ENCODE peak calls at places on chromosome 3, in eight cellular contexts. S is A549; Y is astrocyte of the spinal cord; H is nephron progenitor cell; J is CD8-positive, alpha-beta T cell; W is adrenal gland; D is fibroblast of pulmonary artery; G is ovary. R is an unnamed sample.

GRCh38 chr3:25707268-25707928 is 42.7 kb upstream of the TOP2B start:
- DNase-seq in D (no peak), S (no peak), Y (no peak), G (no peak), W (no peak), H (no peak), J (no peak), R (no peak)

GRCh38 chr3:177597325-177598109 is 400.2 kb upstream of the TBL1XR1 start:
- DNase-seq in S (no peak), H (no peak), J (peak), Y (peak), W (peak), G (peak), D (peak), R (peak)

GRCh38 chr3:81955908-81956307 is 194.5 kb upstream of the GBE1 start:
- DNase-seq in H (no peak), S (no peak), J (no peak), Y (no peak), G (no peak), D (no peak), W (no peak), R (no peak)

GRCh38 chr3:107222927-107223326 is 154.3 kb upstream of the CCDC54 start:
- DNase-seq in J (no peak), G (no peak), W (no peak), S (no peak), Y (no peak), H (no peak), D (peak), R (peak)

GRCh38 chr3:97882975-97883598 is 61.3 kb downstream of the CRYBG3 start:
- DNase-seq in S (no peak), Y (peak), G (no peak), W (peak), D (peak), J (no peak), H (no peak), R (peak)

GRCh38 chr3:183261103-183261502 is 8.1 kb downstream of the B3GNT5 start:
- DNase-seq in G (no peak), S (no peak), H (no peak), Y (no peak), W (no peak), J (no peak), D (no peak), R (no peak)

GRCh38 chr3:69095636-69096035 is 10.9 kb downstream of the ARL6IP5 start:
- DNase-seq in Y (no peak), S (no peak), G (no peak), D (no peak), W (peak), J (no peak), H (no peak), R (peak)

GRCh38 chr3:188051801-188052228 is 102.1 kb upstream of the LPP start:
- DNase-seq in S (no peak), J (no peak), Y (no peak), H (no peak), D (peak), W (peak), G (peak), R (peak)

GRCh38 chr3:138875096-138875753 is 40.5 kb upstream of the PIK3CB start:
- DNase-seq in G (no peak), J (no peak), S (no peak), W (no peak), D (no peak), Y (no peak), H (no peak), R (no peak)

GRCh38 chr3:14991818-14992612 is 44.6 kb downstream of the NR2C2 start:
- DNase-seq in J (no peak), D (no peak), Y (no peak), W (no peak), G (no peak), H (no peak), S (no peak), R (no peak)

GRCh38 chr3:24220859-24221657 is 273.6 kb downstream of the THRB start:
- DNase-seq in H (no peak), D (peak), Y (peak), W (no peak), S (peak), G (no peak), J (no peak), R (peak)

GRCh38 chr3:150177673-150178378 is 207.1 kb upstream of the PFN2 start:
- DNase-seq in D (peak), H (no peak), J (no peak), W (no peak), G (no peak), Y (peak), S (peak), R (no peak)

GRCh38 chr3:197021729-197022404 is 7.8 kb downstream of the MELTF start:
- DNase-seq in S (no peak), Y (no peak), J (no peak), G (peak), D (no peak), W (no peak), H (no peak), R (no peak)

GRCh38 chr3:168889666-168890065 is 773.8 kb downstream of the MECOM start:
- DNase-seq in Y (no peak), W (no peak), H (no peak), J (no peak), D (no peak), S (no peak), G (no peak), R (no peak)
- TF ChIP-seq CTCF in Y (peak), W (no peak), H (no peak), J (no peak), D (no peak), S (no peak), G (no peak), R (no peak)

DNA sequence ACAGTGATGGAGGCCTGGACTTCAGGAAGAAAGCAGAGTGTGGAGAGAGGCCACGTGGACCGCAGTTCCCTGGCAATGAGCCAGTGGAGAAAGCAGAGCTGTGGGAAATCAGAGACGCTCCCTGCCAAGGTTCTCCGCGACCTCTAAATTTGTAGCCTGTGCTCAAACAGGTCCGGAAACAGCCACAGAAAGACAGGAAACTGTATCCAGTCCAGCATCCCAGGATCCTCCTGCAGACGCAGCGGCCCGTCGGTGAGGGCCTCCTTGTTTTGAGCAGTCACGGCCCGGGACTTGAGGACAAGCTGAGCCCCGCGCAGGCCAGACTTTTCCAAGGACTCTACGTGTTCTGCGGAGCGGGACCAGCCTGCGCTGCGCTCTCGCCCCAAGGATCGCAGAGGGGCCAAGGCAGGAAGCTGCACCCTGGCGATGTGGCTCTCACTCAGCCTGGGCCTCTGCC is 22.3 kb downstream of the RPSA start:
- DNase-seq in W (peak), D (peak), G (no peak), H (no peak), S (no peak), Y (no peak), J (no peak), R (no peak)
- TF ChIP-seq CTCF in W (no peak), D (no peak), G (no peak), H (no peak), S (no peak), Y (no peak), J (no peak), R (no peak)

DNA sequence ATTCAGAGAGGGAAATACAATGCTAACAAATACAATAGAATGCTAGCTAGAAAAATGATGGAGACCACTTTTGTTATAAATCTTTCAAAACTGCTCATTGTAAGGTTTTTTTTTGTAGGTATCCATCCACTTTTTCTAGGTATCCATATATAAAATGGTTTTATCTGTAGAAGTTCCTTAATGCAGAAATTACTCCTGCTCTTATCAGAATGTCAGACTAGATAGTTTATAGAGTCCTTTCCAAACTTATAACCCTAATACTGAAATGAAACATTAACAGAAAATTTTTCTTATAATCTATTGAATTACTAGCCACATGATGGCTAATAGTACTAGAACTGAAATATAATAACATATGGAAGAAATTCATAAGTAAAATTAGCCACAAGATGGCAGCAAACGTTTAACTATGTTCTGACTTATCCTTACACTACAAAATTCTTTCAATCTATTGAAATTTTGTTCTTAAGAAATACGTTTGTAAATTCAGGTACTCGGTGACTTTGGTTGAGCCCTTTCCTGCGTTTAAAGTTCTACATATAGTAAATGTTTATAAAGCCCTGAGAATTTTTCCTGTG is 58.5 kb downstream of the ECT2 start:
- DNase-seq in Y (peak), G (no peak), W (no peak), D (peak), H (no peak), J (no peak), S (no peak), R (peak)
- TF ChIP-seq CTCF in Y (no peak), G (no peak), W (peak), D (peak), H (peak), J (peak), S (peak), R (peak)

DNA sequence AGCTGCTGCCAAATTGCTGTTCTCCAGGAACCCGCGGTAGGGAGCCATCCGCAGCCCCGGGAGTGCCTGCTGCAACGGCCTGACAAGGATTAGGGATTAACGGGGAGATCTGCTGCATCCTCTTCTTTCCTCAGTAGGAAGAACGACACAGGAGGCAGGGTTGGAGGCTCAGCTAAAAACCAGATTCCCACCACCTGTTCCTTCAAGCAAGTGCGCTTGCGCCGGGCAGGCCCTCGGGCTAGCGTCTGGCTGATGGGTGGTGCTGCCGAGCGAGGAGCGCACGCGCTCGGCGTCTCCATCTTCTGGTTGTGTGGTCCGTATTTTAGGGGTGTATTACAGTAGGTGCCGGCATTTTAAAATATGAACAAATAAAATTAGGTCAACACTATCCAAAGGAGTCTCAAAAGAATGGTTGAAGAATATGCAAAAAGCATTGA is 25.4 kb upstream of the SLC25A26 start:
- DNase-seq in G (peak), W (peak), J (no peak), D (peak), H (peak), Y (peak), S (no peak), R (peak)
- TF ChIP-seq CTCF in G (no peak), W (no peak), J (no peak), D (peak), H (no peak), Y (peak), S (no peak), R (no peak)

GRCh38 chr3:39637807-39638206 is 170.3 kb downstream of the MOBP start:
- DNase-seq in G (no peak), H (no peak), Y (peak), J (no peak), D (peak), S (peak), W (no peak), R (peak)
- TF ChIP-seq CTCF in G (no peak), H (no peak), Y (peak), J (no peak), D (peak), S (no peak), W (no peak), R (peak)

DNA sequence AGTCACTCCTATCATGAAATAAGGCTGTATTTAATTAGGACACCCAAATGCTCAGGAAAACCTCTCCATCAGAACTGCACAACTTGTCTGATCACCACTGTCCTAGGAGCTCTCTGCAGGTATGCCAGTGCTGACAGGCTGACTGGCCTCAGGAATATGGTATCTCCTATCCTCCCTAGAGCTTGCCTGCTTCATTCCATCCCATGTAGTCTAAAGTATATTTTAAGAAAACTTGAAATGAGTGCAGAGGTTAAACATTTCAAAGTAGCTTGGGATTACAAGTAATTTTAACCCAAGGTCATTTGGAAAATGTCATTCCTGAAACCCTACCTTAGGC is 23.7 kb downstream of the FILIP1L start:
- DNase-seq in D (no peak), Y (no peak), H (no peak), G (no peak), S (no peak), J (no peak), W (no peak), R (no peak)
- TF ChIP-seq CTCF in D (no peak), Y (no peak), H (no peak), G (no peak), S (no peak), J (no peak), W (no peak), R (no peak)

DNA sequence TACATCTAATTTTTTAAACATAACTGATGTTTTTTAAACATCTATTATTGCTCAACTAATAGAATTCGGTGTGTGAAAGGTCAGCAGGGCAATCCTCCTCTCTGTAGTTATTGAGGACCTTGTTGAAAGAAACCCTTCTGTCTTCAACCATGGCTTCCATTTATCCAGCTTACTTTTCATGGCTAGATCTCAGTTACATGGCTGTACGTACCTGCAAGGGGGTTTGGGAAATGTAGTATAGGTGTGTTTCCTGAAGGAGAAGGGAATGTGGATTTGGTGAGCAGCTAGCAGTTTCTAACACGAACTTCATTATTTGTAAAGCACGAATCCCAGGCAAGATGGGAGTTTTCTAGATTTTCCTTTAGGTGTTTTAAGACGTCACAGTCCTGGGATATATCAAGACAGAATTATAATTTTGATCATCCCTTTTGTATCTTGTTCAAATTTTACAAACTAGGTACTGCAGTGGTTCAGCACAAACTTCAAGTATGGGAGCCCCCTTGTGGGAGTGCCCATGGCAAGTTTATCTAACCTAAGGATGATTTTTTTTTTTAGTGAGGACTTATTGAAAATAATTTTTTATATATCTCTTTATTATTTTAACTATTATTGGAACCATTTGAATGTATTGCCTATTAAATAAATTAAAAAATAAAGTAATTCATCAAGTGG is 41.6 kb downstream of the FBXL2 start:
- DNase-seq in D (peak), S (no peak), W (no peak), G (no peak), Y (peak), J (no peak), H (no peak), R (no peak)
- TF ChIP-seq CTCF in D (peak), S (peak), W (no peak), G (no peak), Y (peak), J (no peak), H (peak), R (peak)

R was measured in fibroblast of villous mesenchyme.